ENCODE peak calls at places on chromosomes 1 and 21, in five cellular contexts. I is adrenal gland, G is Calu3, Q is A549, N is astrocyte of the spinal cord. P is an unnamed sample.

GRCh38 chr1:92485374-92486250 is 1.1 kb downstream of the GFI1 start:
- DNase-seq in I (no peak), G (peak; percentile 84), Q (no peak), N (peak; percentile 35), P (peak; percentile 51)

GRCh38 chr1:9066945-9067807 is 2.3 kb downstream of the SLC2A5 start:
- DNase-seq in I (peak; percentile 81), G (no peak), Q (no peak), N (peak; percentile 73), P (no peak)

GRCh38 chr1:23908453-23909341 is 4.5 kb downstream of the CNR2 start:
- DNase-seq in I (no peak), G (no peak), Q (no peak), N (no peak), P (no peak)

GRCh38 chr1:179753061-179753460 is 10.0 kb downstream of the FAM163A start:
- DNase-seq in I (no peak), G (no peak), Q (no peak), N (no peak), P (no peak)

GRCh38 chr1:228830954-228831481 is 95.7 kb downstream of the RHOU start:
- DNase-seq in I (no peak), G (peak; percentile 63), Q (peak; percentile 58), N (peak; percentile 80), P (no peak)

GRCh38 chr1:41014871-41015270 is 6.7 kb downstream of the SLFNL1 start:
- DNase-seq in I (no peak), G (no peak), Q (no peak), N (no peak), P (no peak)

GRCh38 chr1:76868916-76869315 is 1.6 kb downstream of the ST6GALNAC5 start:
- DNase-seq in I (peak; percentile 46), G (no peak), Q (no peak), N (no peak), P (peak; percentile 36)

GRCh38 chr1:25631750-25632495 is 15.3 kb downstream of the MAN1C1 start:
- DNase-seq in I (no peak), G (no peak), Q (no peak), N (no peak), P (no peak)

GRCh38 chr1:9267827-9268581 is 24.7 kb upstream of the SPSB1 start:
- DNase-seq in I (no peak), G (no peak), Q (no peak), N (no peak), P (no peak)

GRCh38 chr1:242824435-242824834 is 299.9 kb upstream of the PLD5 start:
- DNase-seq in I (no peak), G (peak; percentile 44), Q (no peak), N (peak; percentile 42), P (no peak)

GRCh38 chr1:94522304-94522703 is 19.3 kb downstream of the F3 start:
- DNase-seq in I (no peak), G (peak; percentile 17), Q (no peak), N (peak; percentile 76), P (no peak)

GRCh38 chr1:109914587-109915240 is 4.1 kb downstream of the CSF1 start:
- DNase-seq in I (no peak), G (no peak), Q (no peak), N (peak; percentile 63), P (no peak)

GRCh38 chr1:202310071-202310725 is 31.5 kb downstream of the UBE2T start:
- DNase-seq in I (no peak), G (no peak), Q (no peak), N (no peak), P (no peak)

GRCh38 chr1:180213401-180214177 is 16.5 kb upstream of the LHX4 start:
- DNase-seq in I (no peak), G (no peak), Q (peak; percentile 69), N (no peak), P (no peak)

GRCh38 chr21:16069713-16070112 is 339.9 kb downstream of the USP25 start:
- DNase-seq in I (no peak), G (no peak), Q (no peak), N (no peak), P (no peak)

GRCh38 chr1:229848762-229849677 is 218.0 kb upstream of the GALNT2 start:
- DNase-seq in I (peak; percentile 21), G (peak; percentile 48), Q (peak; percentile 48), N (no peak), P (peak; percentile 31)
- TF ChIP-seq CTCF in I (peak; percentile 54), G (peak; percentile 75), Q (peak; percentile 61), N (peak; percentile 31), P (peak; percentile 53)

GRCh38 chr1:181645171-181645570 is 161.9 kb downstream of the CACNA1E start:
- DNase-seq in I (no peak), G (no peak), Q (no peak), N (no peak), P (no peak)
- TF ChIP-seq CTCF in I (no peak), G (no peak), Q (no peak), N (no peak), P (no peak)

GRCh38 chr1:209612646-209613350 is 29.3 kb downstream of the CAMK1G start:
- DNase-seq in I (no peak), G (no peak), Q (no peak), N (no peak), P (no peak)

GRCh38 chr1:209613351-209614150 is 30.0 kb downstream of the CAMK1G start:
- DNase-seq in I (no peak), G (no peak), Q (no peak), N (no peak), P (no peak)

GRCh38 chr1:209614151-209614420 is 30.6 kb downstream of the CAMK1G start:
- DNase-seq in I (no peak), G (no peak), Q (no peak), N (no peak), P (no peak)

GRCh38 chr1:209610378-209610905 is 26.9 kb downstream of the CAMK1G start:
- DNase-seq in I (no peak), G (no peak), Q (no peak), N (no peak), P (no peak)

DNA sequence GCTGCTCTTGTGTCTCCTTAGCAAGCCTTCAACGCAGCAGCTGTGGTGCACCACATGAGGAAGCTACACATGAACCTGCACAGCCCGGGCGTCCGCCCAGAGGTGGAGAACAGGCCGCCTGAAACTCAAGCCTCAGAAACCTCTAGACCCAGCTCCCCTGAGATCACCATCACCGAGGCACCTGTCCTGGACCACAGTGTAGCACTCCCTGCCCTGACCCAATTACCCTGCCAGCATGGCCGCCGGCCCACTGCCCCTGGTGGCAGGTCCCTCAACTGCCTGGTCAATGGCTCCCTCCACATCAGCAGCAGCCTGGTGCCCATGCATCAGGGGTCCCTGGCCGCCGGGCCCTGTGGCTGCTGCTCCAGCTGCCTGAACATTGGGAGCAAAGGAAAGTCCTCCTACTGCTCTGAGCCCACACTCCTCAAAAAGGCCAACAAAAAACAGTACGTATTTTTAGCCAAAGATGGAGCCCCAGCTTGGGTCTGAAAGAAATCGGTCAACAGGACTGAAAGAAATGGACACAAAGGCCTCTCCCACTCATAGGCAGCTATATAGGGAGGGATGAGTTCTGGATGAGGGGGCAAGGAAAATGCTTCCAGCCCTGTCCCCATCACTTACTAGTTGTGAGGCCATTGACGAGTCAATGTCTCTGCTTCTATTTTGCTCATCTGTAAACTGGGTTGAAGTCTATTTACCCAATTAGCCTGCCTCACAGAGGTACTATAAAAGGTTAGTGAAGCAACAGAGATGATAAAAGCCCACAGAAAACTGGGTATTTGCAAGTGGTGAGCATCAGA is 28.5 kb downstream of the CAMK1G start:
- DNase-seq in I (no peak), G (peak; percentile 22), Q (no peak), N (no peak), P (peak; percentile 15)
- TF ChIP-seq CTCF in I (no peak), G (peak; percentile 37), Q (no peak), N (no peak), P (peak; percentile 17)

DNA sequence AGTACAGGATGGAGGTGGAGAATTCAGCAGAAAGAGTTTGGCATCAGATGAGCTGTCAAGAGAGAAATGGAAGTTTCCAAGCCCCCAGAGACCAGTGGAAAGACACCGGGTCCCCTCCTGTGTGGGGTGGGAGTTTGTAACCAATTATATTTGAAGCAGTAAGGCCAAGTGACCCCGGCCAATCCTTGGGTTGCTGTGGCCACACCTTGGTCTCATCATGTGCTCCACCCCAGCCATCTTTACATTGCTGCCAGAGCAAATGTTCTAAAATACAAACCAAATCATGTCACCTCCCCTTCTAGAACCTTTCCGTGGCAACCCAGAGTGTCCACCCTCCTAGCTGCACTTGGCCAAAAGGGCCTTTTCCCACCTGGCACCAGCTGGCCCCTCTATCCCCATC is 86.1 kb downstream of the KCNN3 start:
- DNase-seq in I (no peak), G (no peak), Q (no peak), N (no peak), P (no peak)
- TF ChIP-seq CTCF in I (no peak), G (no peak), Q (no peak), N (no peak), P (no peak)